ENCODE peak calls at places on chromosomes 4 and X, in eight cellular contexts. U is keratinocyte, O is OCI-LY7, H is endothelial cell of umbilical vein, Q is hepatocyte, N is mammary epithelial cell, F is fibroblast of lung, V is Karpas-422. L is an unnamed sample.

GRCh38 chr4:134552063-134552462 is 350.5 kb upstream of the PABPC4L start:
- DNase-seq in U (no peak), O (no peak), H (no peak), Q (no peak), N (no peak), F (no peak), V (no peak), L (no peak)

GRCh38 chr4:88533937-88534750 is 10.6 kb upstream of the PYURF start:
- DNase-seq in U (peak), O (no peak), H (peak), Q (no peak), N (peak), F (peak), V (no peak), L (no peak)

GRCh38 chrX:66163849-66164401 is at the start of gene HEPH:
- DNase-seq in U (no peak), O (no peak), H (no peak), Q (peak), N (peak), F (peak), V (no peak), L (no peak)

GRCh38 chr4:79292008-79292407 is 33.9 kb downstream of the NAA11 start:
- DNase-seq in U (no peak), O (no peak), H (no peak), Q (no peak), N (no peak), F (no peak), V (no peak), L (no peak)

GRCh38 chr4:87574996-87575395 is 33.3 kb upstream of the DSPP start:
- DNase-seq in U (no peak), O (no peak), H (no peak), Q (no peak), N (peak), F (no peak), V (no peak), L (no peak)

GRCh38 chrX:48826135-48826875 is at the start of gene ERAS:
- DNase-seq in U (no peak), O (no peak), H (no peak), Q (no peak), N (no peak), F (no peak), V (no peak), L (no peak)

GRCh38 chr4:41346306-41347061 is 89.8 kb downstream of the UCHL1 start:
- DNase-seq in U (no peak), O (no peak), H (peak), Q (peak), N (no peak), F (no peak), V (no peak), L (no peak)

GRCh38 chrX:77276742-77277141 is 170.4 kb upstream of the FGF16 start:
- DNase-seq in U (no peak), O (peak), H (no peak), Q (no peak), N (no peak), F (no peak), V (peak), L (no peak)

GRCh38 chr4:169540774-169541173 is 71.6 kb downstream of the NEK1 start:
- DNase-seq in U (no peak), O (no peak), H (no peak), Q (no peak), N (no peak), F (peak), V (no peak), L (no peak)

GRCh38 chrX:153477039-153477438 is 6.7 kb upstream of the HAUS7 start:
- DNase-seq in U (no peak), O (no peak), H (peak), Q (peak), N (no peak), F (peak), V (no peak), L (no peak)

GRCh38 chrX:136476501-136476900 is 11.2 kb upstream of the BRS3 start:
- DNase-seq in U (no peak), O (no peak), H (no peak), Q (no peak), N (no peak), F (no peak), V (peak), L (no peak)

GRCh38 chrX:13876652-13877051 is 59.8 kb upstream of the GPM6B start:
- DNase-seq in U (peak), O (no peak), H (no peak), Q (no peak), N (peak), F (peak), V (peak), L (no peak)

GRCh38 chr4:29970626-29971025 is 749.5 kb upstream of the PCDH7 start:
- DNase-seq in U (no peak), O (no peak), H (peak), Q (peak), N (no peak), F (peak), V (no peak), L (no peak)

GRCh38 chr4:24980064-24980690 is 50.6 kb downstream of the LGI2 start:
- DNase-seq in U (peak), O (peak), H (peak), Q (peak), N (peak), F (peak), V (peak), L (peak)

DNA sequence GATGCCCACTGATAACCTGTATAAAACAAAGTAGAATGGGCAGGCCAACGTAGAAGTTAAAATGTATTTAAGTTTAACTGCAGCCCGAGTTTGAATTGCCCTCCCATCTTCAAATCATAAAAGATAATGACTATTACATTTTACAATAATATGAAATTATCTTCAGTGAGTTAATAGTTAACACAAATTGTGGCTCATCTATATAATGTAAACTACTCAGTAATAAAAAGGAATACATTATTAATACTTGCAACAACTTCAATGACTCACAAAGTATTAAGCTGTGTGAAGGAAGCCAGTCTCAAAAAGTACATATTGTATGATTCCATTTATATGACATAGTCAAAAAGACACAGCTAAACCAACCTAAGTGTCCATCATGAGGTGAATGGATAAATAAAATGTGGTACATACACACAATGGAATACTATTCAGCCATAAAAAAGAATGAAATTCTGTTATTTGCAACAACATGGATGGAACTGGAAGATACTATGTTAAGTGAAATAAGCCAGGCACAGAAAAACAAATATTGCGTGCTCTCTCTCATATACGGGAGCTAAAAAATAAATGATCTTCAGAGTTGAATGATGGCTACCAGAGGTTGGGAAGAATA is 7.8 kb downstream of the PLRG1 start:
- DNase-seq in U (no peak), O (no peak), H (no peak), Q (no peak), N (no peak), F (no peak), V (no peak), L (no peak)
- H3K4me3 ChIP-seq in U (no peak), O (no peak), H (no peak), Q (no peak), N (no peak), F (no peak), V (no peak), L (no peak)

GRCh38 chrX:70234355-70234754 is at the start of gene AWAT1:
- DNase-seq in U (no peak), O (no peak), H (no peak), Q (no peak), N (peak), F (no peak), V (no peak), L (no peak)

GRCh38 chrX:70226048-70226447 is 8.4 kb upstream of the AWAT1 start:
- DNase-seq in U (no peak), O (no peak), H (no peak), Q (no peak), N (no peak), F (no peak), V (no peak), L (no peak)

GRCh38 chrX:70231666-70232065 is 2.8 kb upstream of the AWAT1 start:
- DNase-seq in U (no peak), O (no peak), H (no peak), Q (no peak), N (no peak), F (no peak), V (no peak), L (no peak)
- H3K4me2 ChIP-seq in U (no peak), O (no peak), H (no peak), Q (no peak), N (no peak), F (no peak), V (no peak), L (no peak)

DNA sequence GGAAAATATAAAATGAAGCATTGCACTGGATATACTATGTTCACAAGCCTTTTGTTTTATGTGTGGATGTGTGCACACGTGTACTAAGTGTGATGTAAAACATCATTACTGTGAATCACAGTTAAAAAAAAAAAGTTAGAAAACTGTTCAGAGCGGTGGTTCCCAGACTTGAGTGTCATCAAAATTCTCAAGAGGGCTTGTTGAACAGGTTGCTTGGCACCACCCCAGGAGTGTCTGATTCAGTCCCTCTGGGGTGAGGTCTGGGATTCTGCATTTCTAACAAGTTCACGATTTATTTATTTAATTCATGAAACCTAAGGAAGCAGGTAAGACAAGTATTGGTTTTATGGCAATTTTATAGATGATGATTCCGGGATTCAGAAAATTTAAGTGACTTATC is 1.8 kb downstream of the CENPU start:
- DNase-seq in U (no peak), O (peak), H (no peak), Q (no peak), N (peak), F (peak), V (no peak), L (peak)
- H3K4me3 ChIP-seq in U (peak), O (peak), H (no peak), Q (no peak), N (peak), F (no peak), V (peak), L (peak)

GRCh38 chr4:985123-985830 is 1.6 kb upstream of the IDUA start:
- DNase-seq in U (no peak), O (no peak), H (peak), Q (peak), N (peak), F (peak), V (no peak), L (peak)
- H3K4me2 ChIP-seq in U (peak), O (peak), H (peak), Q (peak), N (peak), F (peak), V (peak), L (peak)

L was measured in PC-9.